ENCODE peak calls at places on chromosomes 13 and 19, in six cellular contexts. L is fibroblast of mammary gland, Q is LoVo, P is CD14-positive monocyte, E is amniotic epithelial cell, H is breast epithelium. A is an unnamed sample.

GRCh38 chr19:7930765-7931164 is 4.8 kb upstream of the CTXN1 start:
- DNase-seq in L (no peak), Q (no peak), P (no peak), E (no peak), H (no peak), A (no peak)

GRCh38 chr19:3036119-3036794 is 7.2 kb upstream of the TLE2 start:
- DNase-seq in L (peak), Q (peak), P (peak), E (peak), H (peak), A (peak)

GRCh38 chr19:13430790-13431582 is 75.3 kb downstream of the CACNA1A start:
- DNase-seq in L (peak), Q (peak), P (peak), E (peak), H (no peak), A (peak)

GRCh38 chr19:58575183-58576041 is 2.3 kb upstream of the MZF1 start:
- DNase-seq in L (peak), Q (peak), P (peak), E (peak), H (peak), A (peak)

GRCh38 chr13:68715651-68716050 is 1392.0 kb upstream of the ATXN8OS start:
- DNase-seq in L (no peak), Q (no peak), P (no peak), E (no peak), H (no peak), A (no peak)

GRCh38 chr13:106139407-106139806 is 396.1 kb downstream of the EFNB2 start:
- DNase-seq in L (peak), Q (no peak), P (no peak), E (peak), H (no peak), A (no peak)

GRCh38 chr19:38308006-38308766 is 4.1 kb downstream of the C19orf33 start:
- DNase-seq in L (no peak), Q (no peak), P (no peak), E (no peak), H (no peak), A (no peak)

GRCh38 chr19:900302-901111 is 7.2 kb downstream of the RNU6-9 start:
- DNase-seq in L (no peak), Q (no peak), P (no peak), E (no peak), H (no peak), A (no peak)

GRCh38 chr13:51821666-51822065 is 17.7 kb upstream of the DHRS12 start:
- DNase-seq in L (no peak), Q (no peak), P (no peak), E (no peak), H (no peak), A (no peak)

GRCh38 chr19:45045671-45046353 is 7.0 kb downstream of the CLASRP start:
- DNase-seq in L (no peak), Q (no peak), P (no peak), E (no peak), H (no peak), A (no peak)

GRCh38 chr19:2616741-2617392 is 85.6 kb downstream of the GNG7 start:
- DNase-seq in L (no peak), Q (no peak), P (peak), E (peak), H (no peak), A (no peak)

GRCh38 chr13:113216165-113217056 is 7.0 kb downstream of the CUL4A start:
- DNase-seq in L (peak), Q (peak), P (no peak), E (peak), H (peak), A (no peak)

GRCh38 chr19:31545766-31546165 is 196.5 kb upstream of the TSHZ3 start:
- DNase-seq in L (no peak), Q (no peak), P (no peak), E (no peak), H (no peak), A (no peak)

GRCh38 chr13:52808842-52809219 is 39.6 kb downstream of the PCDH8 start:
- DNase-seq in L (no peak), Q (no peak), P (no peak), E (no peak), H (no peak), A (no peak)

GRCh38 chr13:83975668-83976165 is 93.4 kb upstream of the SLITRK1 start:
- DNase-seq in L (no peak), Q (no peak), P (no peak), E (no peak), H (no peak), A (no peak)

GRCh38 chr13:26508885-26509284 is 48.6 kb upstream of the WASF3 start:
- DNase-seq in L (peak), Q (peak), P (no peak), E (peak), H (no peak), A (no peak)

GRCh38 chr19:29287061-29287460 is 74.1 kb upstream of the UQCRFS1 start:
- DNase-seq in L (no peak), Q (no peak), P (no peak), E (no peak), H (no peak), A (no peak)

GRCh38 chr19:32692727-32693061 is 1.1 kb downstream of the NUDT19 start:
- DNase-seq in L (no peak), Q (peak), P (no peak), E (no peak), H (no peak), A (no peak)

GRCh38 chr19:41335467-41335866 is 18.3 kb downstream of the TGFB1 start:
- DNase-seq in L (no peak), Q (no peak), P (no peak), E (no peak), H (no peak), A (no peak)

GRCh38 chr13:76398426-76398825 is 487.8 kb downstream of the KCTD12 start:
- DNase-seq in L (peak), Q (no peak), P (no peak), E (no peak), H (no peak), A (no peak)

GRCh38 chr19:33622505-33622808 is 704 bp downstream of the CHST8 start:
- DNase-seq in L (no peak), Q (no peak), P (no peak), E (no peak), H (no peak), A (no peak)

GRCh38 chr13:59422646-59423045 is 741.1 kb downstream of the DIAPH3 start:
- DNase-seq in L (no peak), Q (no peak), P (no peak), E (no peak), H (no peak), A (no peak)